ENCODE peak calls at places on chromosomes 4 and X, in four cellular contexts. One of them, this sample, is unnamed.
A peak's percentile ranks its signal among the peaks of the same experiment; 100 is the strongest.

GRCh38 chr4:1192091-1192492 is 19.7 kb upstream of the SPON2 start:
- DNase-seq in K562: no peak
- DNase-seq in HepG2: no peak
- DNase-seq in A549: peak; percentile 46
- DNase-seq in this sample: peak; percentile 99

GRCh38 chr4:4320528-4320927 is 30.5 kb downstream of the ZBTB49 start:
- DNase-seq in K562: no peak
- DNase-seq in A549: no peak
- DNase-seq in HepG2: no peak
- DNase-seq in this sample: no peak

GRCh38 chr4:97239699-97239997 is 903.6 kb downstream of the STPG2 start:
- DNase-seq in HepG2: no peak
- DNase-seq in K562: no peak
- DNase-seq in A549: no peak
- DNase-seq in this sample: no peak

GRCh38 chr4:1418494-1419285 is 12.4 kb upstream of the NKX1-1 start:
- DNase-seq in K562: peak; percentile 41
- DNase-seq in A549: no peak
- DNase-seq in HepG2: no peak
- DNase-seq in this sample: no peak

GRCh38 chrX:10048076-10048475 is 80.9 kb downstream of the CLDN34 start:
- DNase-seq in K562: no peak
- DNase-seq in HepG2: no peak
- DNase-seq in A549: no peak
- DNase-seq in this sample: no peak

GRCh38 chrX:107576841-107577240 is 51.5 kb upstream of the PRPS1 start:
- DNase-seq in K562: no peak
- DNase-seq in HepG2: no peak
- DNase-seq in A549: no peak
- DNase-seq in this sample: no peak

GRCh38 chrX:139211568-139212182 is 318.9 kb upstream of the F9 start:
- DNase-seq in HepG2: no peak
- DNase-seq in A549: no peak
- DNase-seq in K562: peak; percentile 18
- DNase-seq in this sample: no peak

GRCh38 chr4:36138221-36138620 is 106.1 kb downstream of the ARAP2 start:
- DNase-seq in K562: no peak
- DNase-seq in A549: no peak
- DNase-seq in HepG2: no peak
- DNase-seq in this sample: peak; percentile 33

GRCh38 chr4:20362148-20362547 is 110.4 kb downstream of the SLIT2 start:
- DNase-seq in HepG2: no peak
- DNase-seq in A549: no peak
- DNase-seq in K562: no peak
- DNase-seq in this sample: no peak

GRCh38 chr4:185359767-185360446 is 35.8 kb downstream of the LRP2BP start:
- DNase-seq in A549: no peak
- DNase-seq in HepG2: no peak
- DNase-seq in K562: peak; percentile 39
- DNase-seq in this sample: peak; percentile 80

GRCh38 chr4:113383111-113383785 is 333.8 kb downstream of the ANK2 start:
- DNase-seq in A549: no peak
- DNase-seq in HepG2: no peak
- DNase-seq in K562: no peak
- DNase-seq in this sample: peak; percentile 67

GRCh38 chr4:132809298-132810032 is 339.6 kb upstream of the PCDH10 start:
- DNase-seq in HepG2: no peak
- DNase-seq in A549: no peak
- DNase-seq in K562: no peak
- DNase-seq in this sample: no peak

GRCh38 chr4:100287569-100287968 is 97.3 kb upstream of the DDIT4L start:
- DNase-seq in K562: no peak
- DNase-seq in A549: no peak
- DNase-seq in HepG2: no peak
- DNase-seq in this sample: no peak

GRCh38 chrX:45070116-45071007 is 130.3 kb downstream of the DIPK2B start:
- DNase-seq in A549: peak; percentile 70
- DNase-seq in HepG2: peak; percentile 12
- DNase-seq in K562: peak; percentile 16
- DNase-seq in this sample: peak; percentile 67

GRCh38 chr4:21962691-21963090 is 14.1 kb upstream of the KCNIP4 start:
- DNase-seq in A549: no peak
- DNase-seq in HepG2: no peak
- DNase-seq in K562: no peak
- DNase-seq in this sample: no peak
- TF ChIP-seq MAZ in A549: no peak
- TF ChIP-seq MAZ in HepG2: no peak
- TF ChIP-seq MAZ in K562: no peak
- TF ChIP-seq MAZ in this sample: no peak

GRCh38 chr4:112083587-112084347 is 61.5 kb upstream of the FAM241A start:
- DNase-seq in A549: peak; percentile 56
- DNase-seq in HepG2: peak; percentile 18
- DNase-seq in K562: no peak
- DNase-seq in this sample: peak; percentile 31
- TF ChIP-seq MAZ in A549: no peak
- TF ChIP-seq MAZ in HepG2: no peak
- TF ChIP-seq MAZ in K562: no peak
- TF ChIP-seq MAZ in this sample: no peak

DNA sequence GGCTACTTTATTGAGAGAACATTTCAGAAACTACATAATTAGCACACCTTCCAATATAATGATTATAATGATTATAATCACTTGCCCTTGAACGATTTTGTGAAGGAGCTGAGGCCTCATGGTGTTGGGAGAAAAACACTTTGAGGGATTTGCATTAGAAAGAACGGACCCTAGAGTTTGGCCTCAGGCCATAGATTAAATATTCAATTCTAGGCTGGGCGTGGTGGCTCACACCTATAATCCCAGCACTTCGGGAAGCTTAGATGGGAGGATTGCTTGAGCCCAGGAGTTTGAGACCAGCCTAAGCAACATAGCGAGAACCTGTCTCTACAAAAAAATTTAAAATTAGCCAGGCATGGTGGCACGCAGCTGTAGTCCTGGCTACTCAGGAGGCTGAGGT is 12.9 kb upstream of the PRKG2 start:
- DNase-seq in K562: no peak
- DNase-seq in A549: no peak
- DNase-seq in HepG2: no peak
- DNase-seq in this sample: no peak
- TF ChIP-seq MAZ in K562: no peak
- TF ChIP-seq MAZ in A549: no peak
- TF ChIP-seq MAZ in HepG2: no peak
- TF ChIP-seq MAZ in this sample: no peak

GRCh38 chr4:54568184-54568583 is 89.6 kb upstream of the KIT start:
- DNase-seq in HepG2: no peak
- DNase-seq in K562: no peak
- DNase-seq in A549: no peak
- DNase-seq in this sample: peak; percentile 83
- TF ChIP-seq MAZ in HepG2: no peak
- TF ChIP-seq MAZ in K562: no peak
- TF ChIP-seq MAZ in A549: no peak
- TF ChIP-seq MAZ in this sample: no peak